ENCODE peak calls at places on chromosomes 13 and 19, in seven cellular contexts. L is fibroblast of the conjunctiva, Z is NCI-H1694, J is B cell, V is GDM1, S is ovary, E is NCI-H1092 treated with DMSO at 0.1 percent for 48 hours. R is an unnamed sample.

GRCh38 chr13:49524740-49525501 is 29.2 kb downstream of the PHF11 start:
- DNase-seq in L (no peak), Z (no peak), J (no peak), V (no peak), S (no peak), E (no peak), R (no peak)

GRCh38 chr13:109500146-109500773 is 286.1 kb downstream of the IRS2 start:
- DNase-seq in L (no peak), Z (no peak), J (no peak), V (no peak), S (peak; percentile 19), E (peak; percentile 36), R (no peak)

GRCh38 chr13:65417953-65418352 is 1812.2 kb downstream of the PCDH9 start:
- DNase-seq in L (no peak), Z (no peak), J (no peak), V (no peak), S (no peak), E (no peak), R (no peak)

GRCh38 chr13:106536244-106537034 is 977 bp upstream of the EFNB2 start:
- DNase-seq in L (peak; percentile 71), Z (peak; percentile 89), J (peak; percentile 82), V (peak; percentile 74), S (peak; percentile 94), E (peak; percentile 87), R (peak; percentile 35)

GRCh38 chr19:14432817-14433453 is at the start of gene PKN1:
- DNase-seq in L (no peak), Z (no peak), J (peak; percentile 54), V (peak; percentile 51), S (peak; percentile 73), E (peak; percentile 53), R (no peak)

GRCh38 chr19:44807162-44807561 is 1.7 kb upstream of the BCAM start:
- DNase-seq in L (no peak), Z (no peak), J (no peak), V (no peak), S (no peak), E (peak; percentile 51), R (no peak)

GRCh38 chr19:40521276-40521675 is 54.5 kb downstream of the SPTBN4 start:
- DNase-seq in L (no peak), Z (no peak), J (no peak), V (no peak), S (no peak), E (no peak), R (no peak)

GRCh38 chr19:14006766-14007562 is 844 bp upstream of the RFX1 start:
- DNase-seq in L (no peak), Z (no peak), J (no peak), V (peak; percentile 59), S (peak; percentile 91), E (peak; percentile 97), R (no peak)

GRCh38 chr13:50241479-50241878 is 226.2 kb downstream of the KCNRG start:
- DNase-seq in L (no peak), Z (no peak), J (no peak), V (no peak), S (no peak), E (no peak), R (no peak)

GRCh38 chr13:31236211-31236786 is 36.5 kb downstream of the B3GLCT start:
- DNase-seq in L (peak; percentile 39), Z (peak; percentile 34), J (no peak), V (no peak), S (no peak), E (peak; percentile 15), R (peak; percentile 29)

GRCh38 chr19:3055741-3056453 is 6.4 kb downstream of the TLE5 start:
- DNase-seq in L (no peak), Z (peak; percentile 58), J (no peak), V (no peak), S (peak; percentile 76), E (peak; percentile 82), R (no peak)

GRCh38 chr19:52191374-52191773 is 1.5 kb downstream of the PPP2R1A start:
- DNase-seq in L (no peak), Z (no peak), J (no peak), V (no peak), S (no peak), E (no peak), R (no peak)

GRCh38 chr13:30051531-30052060 is 201.2 kb upstream of the UBL3 start:
- DNase-seq in L (no peak), Z (no peak), J (no peak), V (peak; percentile 10), S (no peak), E (no peak), R (no peak)

GRCh38 chr13:99124695-99125334 is 75.8 kb upstream of the UBAC2 start:
- DNase-seq in L (no peak), Z (no peak), J (no peak), V (peak; percentile 11), S (no peak), E (no peak), R (peak; percentile 4)

GRCh38 chr13:44685641-44686040 is 109.5 kb upstream of the TSC22D1 start:
- DNase-seq in L (no peak), Z (no peak), J (no peak), V (no peak), S (no peak), E (no peak), R (no peak)

GRCh38 chr13:39765801-39766463 is 110.5 kb downstream of the COG6 start:
- DNase-seq in L (no peak), Z (peak; percentile 98), J (no peak), V (no peak), S (peak; percentile 57), E (peak; percentile 76), R (no peak)

GRCh38 chr13:113845723-113846638 is 17.9 kb downstream of the GAS6 start:
- DNase-seq in L (no peak), Z (no peak), J (no peak), V (no peak), S (peak; percentile 15), E (no peak), R (no peak)

GRCh38 chr19:48934837-48935236 is 1.3 kb downstream of the DHDH start:
- DNase-seq in L (no peak), Z (no peak), J (no peak), V (no peak), S (no peak), E (no peak), R (no peak)

GRCh38 chr13:78657699-78658629 is 991 bp downstream of the OBI1 start:
- DNase-seq in L (no peak), Z (no peak), J (no peak), V (no peak), S (no peak), E (peak; percentile 68), R (no peak)

GRCh38 chr13:46554971-46555370 is 2.0 kb downstream of the LRCH1 start:
- DNase-seq in L (no peak), Z (no peak), J (no peak), V (no peak), S (no peak), E (no peak), R (no peak)

GRCh38 chr19:33460221-33460908 is 61.2 kb downstream of the PEPD start:
- DNase-seq in L (no peak), Z (no peak), J (no peak), V (no peak), S (no peak), E (no peak), R (no peak)